ENCODE peak calls at places on chromosomes 5 and 9, in nine cellular contexts. Z, D, R, J, A, Q, G, P and W are unnamed samples.
A peak's percentile ranks its signal among the peaks of the same experiment; 100 is the strongest.

GRCh38 chr5:133827830-133828229 is 140.6 kb downstream of the C5orf15 start:
- DNase-seq in Z (no peak), D (no peak), R (no peak), J (no peak), A (no peak), Q (no peak), G (no peak), P (no peak), W (no peak)

GRCh38 chr9:12726795-12727194 is 33.6 kb downstream of the TYRP1 start:
- DNase-seq in Z (no peak), D (no peak), R (no peak), J (no peak), A (no peak), Q (no peak), G (no peak), P (no peak), W (no peak)

GRCh38 chr5:94977437-94977836 is 307.5 kb downstream of the MCTP1 start:
- DNase-seq in Z (no peak), D (no peak), R (no peak), J (no peak), A (no peak), Q (no peak), G (no peak), P (no peak), W (no peak)

GRCh38 chr9:84404095-84404686 is 63.6 kb upstream of the SLC28A3 start:
- DNase-seq in Z (no peak), D (peak; percentile 21), R (no peak), J (no peak), A (no peak), Q (no peak), G (no peak), P (no peak), W (no peak)

GRCh38 chr9:127178646-127179632 is 56.5 kb upstream of the ANGPTL2 start:
- DNase-seq in Z (no peak), D (no peak), R (peak; percentile 59), J (peak; percentile 9), A (no peak), Q (no peak), G (no peak), P (no peak), W (peak; percentile 56)

GRCh38 chr5:10018670-10019069 is 231.0 kb downstream of the ATPSCKMT start:
- DNase-seq in Z (no peak), D (peak; percentile 65), R (no peak), J (no peak), A (no peak), Q (no peak), G (peak; percentile 80), P (no peak), W (no peak)

GRCh38 chr5:7615566-7616061 is 219.7 kb downstream of the ADCY2 start:
- DNase-seq in Z (no peak), D (peak; percentile 45), R (no peak), J (no peak), A (no peak), Q (no peak), G (no peak), P (no peak), W (no peak)

GRCh38 chr5:139828207-139828895 is 32.7 kb downstream of the PSD2 start:
- DNase-seq in Z (no peak), D (no peak), R (no peak), J (no peak), A (no peak), Q (no peak), G (no peak), P (no peak), W (peak; percentile 28)

GRCh38 chr9:17742065-17742464 is 163.2 kb downstream of the SH3GL2 start:
- DNase-seq in Z (no peak), D (peak; percentile 11), R (no peak), J (no peak), A (no peak), Q (no peak), G (no peak), P (no peak), W (no peak)

GRCh38 chr5:109866051-109866450 is 176.3 kb downstream of the MAN2A1 start:
- DNase-seq in Z (no peak), D (peak; percentile 87), R (no peak), J (no peak), A (no peak), Q (no peak), G (peak; percentile 53), P (no peak), W (no peak)

GRCh38 chr5:174895360-174895759 is 171.0 kb downstream of the MSX2 start:
- DNase-seq in Z (no peak), D (no peak), R (no peak), J (no peak), A (no peak), Q (no peak), G (no peak), P (no peak), W (no peak)

GRCh38 chr9:98805506-98806272 is 1.8 kb upstream of the GALNT12 start:
- DNase-seq in Z (no peak), D (peak; percentile 47), R (no peak), J (no peak), A (no peak), Q (no peak), G (no peak), P (no peak), W (no peak)

GRCh38 chr9:35605336-35606137 is 475 bp downstream of the TESK1 start:
- DNase-seq in Z (peak; percentile 27), D (peak; percentile 38), R (peak; percentile 90), J (no peak), A (no peak), Q (no peak), G (no peak), P (peak; percentile 10), W (no peak)

GRCh38 chr9:129225201-129225778 is 47.2 kb upstream of the IER5L start:
- DNase-seq in Z (no peak), D (no peak), R (peak; percentile 29), J (no peak), A (no peak), Q (no peak), G (no peak), P (no peak), W (no peak)

GRCh38 chr9:72052122-72052521 is 8.3 kb downstream of the C9orf57 start:
- DNase-seq in Z (no peak), D (no peak), R (no peak), J (no peak), A (no peak), Q (no peak), G (no peak), P (no peak), W (no peak)

GRCh38 chr5:61253547-61253946 is 78.5 kb upstream of the ZSWIM6 start:
- DNase-seq in Z (no peak), D (no peak), R (no peak), J (no peak), A (no peak), Q (no peak), G (no peak), P (no peak), W (no peak)

GRCh38 chr5:79774171-79774854 is 84.7 kb downstream of the CMYA5 start:
- DNase-seq in Z (peak; percentile 0), D (peak; percentile 33), R (no peak), J (peak; percentile 23), A (no peak), Q (no peak), G (peak; percentile 31), P (no peak), W (no peak)

GRCh38 chr9:130682490-130683121 is 11.0 kb upstream of the EXOSC2 start:
- DNase-seq in Z (peak; percentile 84), D (peak; percentile 89), R (no peak), J (peak; percentile 74), A (peak; percentile 38), Q (peak; percentile 79), G (peak; percentile 87), P (peak; percentile 28), W (peak; percentile 90)

GRCh38 chr9:133351908-133352634 is 4.1 kb downstream of the RPL7A start:
- DNase-seq in Z (no peak), D (peak; percentile 57), R (no peak), J (no peak), A (no peak), Q (no peak), G (peak; percentile 70), P (no peak), W (no peak)

GRCh38 chr5:7802855-7803254 is 48.1 kb downstream of the CFAP90 start:
- DNase-seq in Z (no peak), D (no peak), R (no peak), J (no peak), A (no peak), Q (no peak), G (no peak), P (no peak), W (no peak)

GRCh38 chr5:35926389-35927051 is 11.9 kb downstream of the CAPSL start:
- DNase-seq in Z (peak; percentile 38), D (peak; percentile 76), R (no peak), J (peak; percentile 43), A (peak; percentile 24), Q (no peak), G (peak; percentile 65), P (no peak), W (no peak)

GRCh38 chr5:10289353-10289752 is 18.3 kb downstream of the CMBL start:
- DNase-seq in Z (peak; percentile 80), D (peak; percentile 30), R (no peak), J (no peak), A (no peak), Q (no peak), G (peak; percentile 31), P (no peak), W (no peak)

GRCh38 chr9:113851860-113852259 is 24.2 kb upstream of the ZNF618 start:
- DNase-seq in Z (no peak), D (no peak), R (no peak), J (no peak), A (no peak), Q (no peak), G (no peak), P (no peak), W (no peak)

GRCh38 chr5:60295423-60295822 is 401.9 kb upstream of the PDE4D start:
- DNase-seq in Z (no peak), D (peak; percentile 31), R (no peak), J (peak; percentile 12), A (no peak), Q (no peak), G (peak; percentile 28), P (no peak), W (no peak)

GRCh38 chr5:34620185-34620584 is 35.9 kb upstream of the RAI14 start:
- DNase-seq in Z (no peak), D (no peak), R (no peak), J (no peak), A (no peak), Q (no peak), G (peak; percentile 65), P (no peak), W (no peak)

GRCh38 chr9:127809562-127810377 is 7.1 kb downstream of the FPGS start:
- DNase-seq in Z (no peak), D (peak; percentile 50), R (no peak), J (no peak), A (no peak), Q (no peak), G (peak; percentile 47), P (no peak), W (peak; percentile 78)

GRCh38 chr9:115086886-115087285 is 31.1 kb downstream of the TNC start:
- DNase-seq in Z (no peak), D (no peak), R (no peak), J (no peak), A (no peak), Q (no peak), G (no peak), P (no peak), W (no peak)

GRCh38 chr9:113992276-113992951 is 85.7 kb downstream of the AMBP start:
- DNase-seq in Z (peak; percentile 85), D (no peak), R (no peak), J (peak; percentile 79), A (no peak), Q (peak; percentile 81), G (no peak), P (no peak), W (no peak)

GRCh38 chr9:12980482-12980881 is 205.7 kb downstream of the LURAP1L start:
- DNase-seq in Z (no peak), D (no peak), R (no peak), J (no peak), A (no peak), Q (no peak), G (no peak), P (no peak), W (no peak)

GRCh38 chr5:135887881-135888614 is 7.6 kb downstream of the IL9 start:
- DNase-seq in Z (no peak), D (peak; percentile 40), R (no peak), J (no peak), A (no peak), Q (no peak), G (peak; percentile 48), P (no peak), W (no peak)

GRCh38 chr5:10705736-10706135 is 55.3 kb downstream of the DAP start:
- DNase-seq in Z (no peak), D (peak; percentile 69), R (no peak), J (no peak), A (no peak), Q (no peak), G (no peak), P (no peak), W (no peak)